ENCODE peak calls at places on chromosome 14, in nine cellular contexts. N, I, R, Q, H, B, F, E and U are unnamed samples.

GRCh38 chr14:104516906-104517305 is 62.7 kb upstream of the C14orf180 start:
- DNase-seq in N (no peak), I (no peak), R (no peak), Q (no peak), H (no peak), B (no peak), F (no peak), E (no peak), U (no peak)

GRCh38 chr14:40368314-40368713 is 936.1 kb upstream of the FBXO33 start:
- DNase-seq in N (no peak), I (no peak), R (no peak), Q (no peak), H (peak), B (no peak), F (no peak), E (no peak), U (no peak)

GRCh38 chr14:37018571-37019240 is 153.7 kb downstream of the SLC25A21 start:
- DNase-seq in N (no peak), I (no peak), R (no peak), Q (no peak), H (no peak), B (no peak), F (no peak), E (no peak), U (no peak)

GRCh38 chr14:91780452-91780851 is 48.6 kb upstream of the CATSPERB start:
- DNase-seq in N (no peak), I (no peak), R (no peak), Q (no peak), H (no peak), B (peak), F (no peak), E (no peak), U (no peak)

GRCh38 chr14:46490150-46490769 is 161.3 kb downstream of the RPL10L start:
- DNase-seq in N (no peak), I (no peak), R (no peak), Q (no peak), H (no peak), B (peak), F (no peak), E (no peak), U (no peak)

GRCh38 chr14:104400355-104400754 is 179.2 kb upstream of the C14orf180 start:
- DNase-seq in N (no peak), I (no peak), R (no peak), Q (no peak), H (no peak), B (no peak), F (no peak), E (no peak), U (no peak)

GRCh38 chr14:88993946-88994345 is 169.5 kb downstream of the TTC8 start:
- DNase-seq in N (peak), I (peak), R (no peak), Q (no peak), H (no peak), B (peak), F (no peak), E (no peak), U (no peak)

GRCh38 chr14:32077081-32078029 is at the start of gene ARHGAP5:
- DNase-seq in N (no peak), I (peak), R (peak), Q (no peak), H (peak), B (peak), F (peak), E (no peak), U (no peak)

GRCh38 chr14:89747146-89747545 is 207.4 kb downstream of the EFCAB11 start:
- DNase-seq in N (no peak), I (no peak), R (no peak), Q (no peak), H (no peak), B (no peak), F (no peak), E (no peak), U (no peak)

GRCh38 chr14:31926123-31926522 is 151.0 kb upstream of the ARHGAP5 start:
- DNase-seq in N (peak), I (peak), R (no peak), Q (peak), H (no peak), B (peak), F (no peak), E (no peak), U (no peak)

GRCh38 chr14:31770271-31770670 is 209.1 kb downstream of the NUBPL start:
- DNase-seq in N (no peak), I (peak), R (no peak), Q (no peak), H (no peak), B (peak), F (no peak), E (no peak), U (no peak)

GRCh38 chr14:105146181-105146975 is 22.2 kb downstream of the JAG2 start:
- DNase-seq in N (no peak), I (no peak), R (no peak), Q (no peak), H (no peak), B (no peak), F (no peak), E (no peak), U (peak)

GRCh38 chr14:88842414-88842813 is 18.0 kb downstream of the TTC8 start:
- DNase-seq in N (no peak), I (no peak), R (no peak), Q (no peak), H (no peak), B (no peak), F (no peak), E (no peak), U (no peak)

GRCh38 chr14:32414808-32415255 is 85.7 kb downstream of the AKAP6 start:
- DNase-seq in N (no peak), I (peak), R (no peak), Q (no peak), H (no peak), B (peak), F (no peak), E (no peak), U (no peak)

GRCh38 chr14:68653754-68654153 is 139.1 kb downstream of the ZFP36L1 start:
- DNase-seq in N (no peak), I (no peak), R (no peak), Q (no peak), H (no peak), B (no peak), F (no peak), E (no peak), U (no peak)

GRCh38 chr14:73713206-73713803 is 879 bp downstream of the PNMA1 start:
- DNase-seq in N (peak), I (no peak), R (no peak), Q (no peak), H (no peak), B (no peak), F (no peak), E (no peak), U (no peak)

GRCh38 chr14:32375663-32376062 is 46.6 kb downstream of the AKAP6 start:
- DNase-seq in N (no peak), I (no peak), R (no peak), Q (no peak), H (no peak), B (no peak), F (no peak), E (no peak), U (no peak)

GRCh38 chr14:71594828-71595227 is 337.4 kb upstream of the RGS6 start:
- DNase-seq in N (no peak), I (peak), R (no peak), Q (no peak), H (no peak), B (peak), F (no peak), E (no peak), U (no peak)

GRCh38 chr14:88164906-88165534 is 158.0 kb downstream of the KCNK10 start:
- DNase-seq in N (no peak), I (no peak), R (no peak), Q (no peak), H (no peak), B (no peak), F (no peak), E (no peak), U (no peak)

GRCh38 chr14:60509438-60510253 is 700 bp downstream of the SIX6 start:
- DNase-seq in N (no peak), I (no peak), R (no peak), Q (no peak), H (no peak), B (no peak), F (no peak), E (no peak), U (no peak)

GRCh38 chr14:27389402-27389801 is 791.6 kb upstream of the NOVA1 start:
- DNase-seq in N (no peak), I (peak), R (no peak), Q (no peak), H (no peak), B (no peak), F (no peak), E (no peak), U (no peak)
- H3K4me3 ChIP-seq in N (no peak), I (no peak), R (no peak), Q (no peak), H (no peak), B (no peak), F (no peak), E (no peak), U (no peak)

DNA sequence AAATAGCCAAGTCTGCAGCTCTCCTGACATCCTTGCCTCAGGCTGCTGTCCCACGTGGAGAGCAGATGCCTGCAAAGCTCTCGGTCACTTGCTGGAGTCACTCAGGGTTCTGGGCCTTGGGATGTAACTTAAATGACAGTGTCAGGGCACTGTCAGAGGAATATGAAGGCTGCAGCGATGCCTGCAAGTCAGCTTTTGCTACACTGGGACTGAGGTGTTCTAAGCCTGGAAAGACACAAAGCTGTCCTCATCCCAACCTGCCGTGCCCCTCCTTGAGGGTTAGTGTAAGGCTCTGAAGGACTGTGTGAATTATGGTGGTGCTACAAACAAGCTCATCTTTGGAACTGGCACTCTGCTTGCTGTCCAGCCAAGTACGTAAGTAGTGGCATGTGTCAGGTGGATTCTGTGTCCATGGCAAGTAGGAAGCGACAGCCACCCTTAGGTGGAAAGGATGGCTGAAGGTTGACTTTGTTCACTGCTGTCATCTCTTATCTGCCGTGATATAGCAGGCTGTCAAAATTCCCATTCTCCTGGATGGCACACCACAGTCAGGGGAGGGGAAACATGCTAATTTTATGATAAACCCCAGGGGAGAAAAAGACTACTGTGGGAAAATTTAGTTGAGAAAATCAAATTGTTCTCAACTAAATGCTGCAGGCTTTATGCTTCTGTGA is 79.9 kb downstream of the DAD1 start:
- DNase-seq in N (no peak), I (no peak), R (no peak), Q (no peak), H (no peak), B (no peak), F (no peak), E (no peak), U (no peak)
- H3K4me3 ChIP-seq in N (no peak), I (no peak), R (peak), Q (no peak), H (no peak), B (no peak), F (no peak), E (no peak), U (no peak)

DNA sequence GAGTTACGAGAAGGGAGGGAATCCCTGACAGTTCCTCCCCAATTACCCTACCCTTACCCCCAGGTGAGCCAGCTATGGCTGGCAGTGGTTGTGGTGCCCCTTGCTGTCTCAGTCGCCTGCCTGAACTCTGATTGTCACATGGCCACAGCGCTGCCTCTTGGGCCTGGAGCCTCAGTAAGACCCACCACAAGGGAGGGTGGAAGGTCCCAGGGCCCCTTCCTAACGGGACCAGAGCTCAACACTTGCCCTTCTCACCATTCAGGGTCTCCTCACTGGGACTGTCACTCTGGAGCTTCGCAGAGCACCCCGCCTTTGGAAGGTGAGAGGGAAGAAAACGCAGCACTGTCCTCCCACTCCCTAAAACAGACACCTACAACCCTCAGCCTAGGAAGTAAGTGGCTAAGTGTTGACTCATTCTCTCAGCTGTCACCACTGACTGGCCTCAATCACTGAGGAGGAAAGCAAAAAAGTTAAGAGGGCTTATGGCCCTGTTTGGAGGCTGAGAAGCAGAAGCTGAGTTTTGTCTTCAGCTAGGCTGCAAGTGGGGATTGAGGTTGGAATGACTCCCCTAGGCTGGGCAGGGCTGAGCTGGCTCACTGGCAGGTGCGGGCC is 1.0 kb downstream of the TMEM253 start:
- DNase-seq in N (no peak), I (no peak), R (no peak), Q (no peak), H (no peak), B (no peak), F (no peak), E (no peak), U (no peak)
- H3K4me3 ChIP-seq in N (no peak), I (no peak), R (no peak), Q (no peak), H (no peak), B (no peak), F (no peak), E (no peak), U (no peak)

DNA sequence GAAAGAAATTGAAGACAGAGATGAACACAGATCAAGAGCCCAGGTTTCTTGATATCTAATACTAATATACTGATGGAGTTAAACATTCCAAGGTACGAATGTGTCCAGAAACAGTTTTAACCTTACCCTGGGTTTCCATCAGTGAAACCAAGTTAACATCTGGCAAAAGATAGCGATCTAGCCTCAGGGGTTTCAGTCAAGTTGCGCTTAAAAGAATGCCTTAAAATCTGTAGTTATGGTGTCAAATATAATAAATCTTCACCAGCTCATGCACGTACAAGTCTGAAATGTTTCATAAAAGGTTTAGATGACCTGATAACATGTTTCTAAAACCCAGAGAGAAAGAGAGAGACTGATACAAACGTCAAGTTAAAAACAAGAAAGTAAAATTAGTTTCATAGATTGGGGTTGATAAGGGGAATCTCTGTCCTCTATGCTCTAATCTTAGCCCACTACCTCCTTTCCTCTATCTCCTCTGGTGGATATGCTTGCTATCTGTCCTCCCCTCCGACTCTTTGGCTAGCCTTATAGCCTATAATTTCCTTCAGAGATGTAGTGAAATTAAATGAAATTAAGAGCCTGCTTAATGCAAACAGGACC is 18.6 kb upstream of the FOS start:
- DNase-seq in N (no peak), I (no peak), R (no peak), Q (no peak), H (no peak), B (no peak), F (no peak), E (no peak), U (no peak)
- H3K4me3 ChIP-seq in N (no peak), I (no peak), R (no peak), Q (no peak), H (no peak), B (no peak), F (no peak), E (no peak), U (no peak)